ENCODE peak calls at places on chromosome 2, in six cellular contexts. H is NB4, G is Peyer's patch, U is A549, J is astrocyte of the spinal cord, V is choroid plexus epithelial cell. M is an unnamed sample.
A peak's percentile ranks its signal among the peaks of the same experiment; 100 is the strongest.

GRCh38 chr2:100140582-100140981 is 1.8 kb downstream of the AFF3 start:
- DNase-seq in H (peak; percentile 41), G (peak; percentile 73), U (no peak), J (no peak), V (no peak), M (no peak)

GRCh38 chr2:27217173-27218121 is at the start of gene CAD:
- DNase-seq in H (peak; percentile 96), G (peak; percentile 94), U (peak; percentile 84), J (peak; percentile 86), V (peak; percentile 89), M (peak; percentile 89)

GRCh38 chr2:86584164-86584913 is 21.1 kb upstream of the CHMP3 start:
- DNase-seq in H (peak; percentile 55), G (no peak), U (no peak), J (no peak), V (peak; percentile 50), M (peak; percentile 11)

GRCh38 chr2:23602113-23602512 is 217.1 kb downstream of the KLHL29 start:
- DNase-seq in H (peak; percentile 25), G (no peak), U (peak; percentile 41), J (peak; percentile 88), V (peak; percentile 77), M (peak; percentile 73)

GRCh38 chr2:96762529-96763253 is 2.0 kb downstream of the CNNM4 start:
- DNase-seq in H (no peak), G (no peak), U (no peak), J (peak; percentile 12), V (no peak), M (peak; percentile 40)

GRCh38 chr2:222730346-222731065 is 59.0 kb downstream of the MOGAT1 start:
- DNase-seq in H (peak; percentile 13), G (no peak), U (no peak), J (no peak), V (no peak), M (peak; percentile 46)

GRCh38 chr2:51994123-51994788 is 962.3 kb upstream of the NRXN1 start:
- DNase-seq in H (no peak), G (no peak), U (no peak), J (no peak), V (no peak), M (peak; percentile 6)

GRCh38 chr2:19426941-19427340 is 68.5 kb upstream of the OSR1 start:
- DNase-seq in H (no peak), G (no peak), U (no peak), J (no peak), V (peak; percentile 18), M (no peak)

GRCh38 chr2:95024306-95024880 is 1.1 kb upstream of the MAL start:
- DNase-seq in H (no peak), G (no peak), U (no peak), J (no peak), V (no peak), M (no peak)

GRCh38 chr2:160876765-160877164 is 283.5 kb upstream of the TANK start:
- DNase-seq in H (no peak), G (no peak), U (no peak), J (peak; percentile 4), V (peak; percentile 14), M (peak; percentile 24)

GRCh38 chr2:157046396-157046795 is 211.1 kb upstream of the GALNT5 start:
- DNase-seq in H (peak; percentile 7), G (no peak), U (no peak), J (no peak), V (no peak), M (no peak)

GRCh38 chr2:137221797-137222492 is 456.6 kb downstream of the THSD7B start:
- DNase-seq in H (no peak), G (no peak), U (no peak), J (no peak), V (no peak), M (peak; percentile 41)

GRCh38 chr2:173571021-173571821 is 216.5 kb downstream of the CDCA7 start:
- DNase-seq in H (peak; percentile 38), G (no peak), U (peak; percentile 62), J (peak; percentile 55), V (peak; percentile 57), M (peak; percentile 72)

GRCh38 chr2:80238692-80239469 is 65.7 kb downstream of the LRRTM1 start:
- DNase-seq in H (peak; percentile 42), G (peak; percentile 88), U (peak; percentile 5), J (no peak), V (peak; percentile 1), M (peak; percentile 21)

GRCh38 chr2:140580799-140581198 is 1550.0 kb downstream of the LRP1B start:
- DNase-seq in H (no peak), G (no peak), U (no peak), J (no peak), V (peak; percentile 72), M (peak; percentile 34)

GRCh38 chr2:24400207-24400907 is 40.0 kb upstream of the ITSN2 start:
- DNase-seq in H (no peak), G (no peak), U (no peak), J (no peak), V (no peak), M (no peak)

GRCh38 chr2:38656866-38657265 is 9.0 kb upstream of the GALM start:
- DNase-seq in H (no peak), G (no peak), U (no peak), J (no peak), V (no peak), M (no peak)

GRCh38 chr2:224308267-224308911 is 93.5 kb downstream of the FAM124B start:
- DNase-seq in H (no peak), G (no peak), U (no peak), J (no peak), V (no peak), M (no peak)

GRCh38 chr2:119106301-119106897 is 52.2 kb downstream of the C1QL2 start:
- DNase-seq in H (peak; percentile 54), G (no peak), U (no peak), J (peak; percentile 22), V (peak; percentile 35), M (peak; percentile 60)

GRCh38 chr2:41784496-41784895 is 263.3 kb upstream of the PKDCC start:
- DNase-seq in H (no peak), G (no peak), U (no peak), J (no peak), V (no peak), M (peak; percentile 4)

GRCh38 chr2:23209059-23209458 is 175.9 kb upstream of the KLHL29 start:
- DNase-seq in H (no peak), G (no peak), U (no peak), J (no peak), V (no peak), M (no peak)

GRCh38 chr2:72788756-72789155 is 37.1 kb downstream of the EXOC6B start:
- DNase-seq in H (no peak), G (no peak), U (no peak), J (peak; percentile 58), V (peak; percentile 25), M (peak; percentile 84)

GRCh38 chr2:78654941-78655340 is 370.6 kb upstream of the REG3G start:
- DNase-seq in H (no peak), G (no peak), U (no peak), J (no peak), V (no peak), M (no peak)

GRCh38 chr2:190467575-190468083 is 59.5 kb downstream of the MFSD6 start:
- DNase-seq in H (no peak), G (no peak), U (no peak), J (peak; percentile 61), V (peak; percentile 51), M (peak; percentile 25)

DNA sequence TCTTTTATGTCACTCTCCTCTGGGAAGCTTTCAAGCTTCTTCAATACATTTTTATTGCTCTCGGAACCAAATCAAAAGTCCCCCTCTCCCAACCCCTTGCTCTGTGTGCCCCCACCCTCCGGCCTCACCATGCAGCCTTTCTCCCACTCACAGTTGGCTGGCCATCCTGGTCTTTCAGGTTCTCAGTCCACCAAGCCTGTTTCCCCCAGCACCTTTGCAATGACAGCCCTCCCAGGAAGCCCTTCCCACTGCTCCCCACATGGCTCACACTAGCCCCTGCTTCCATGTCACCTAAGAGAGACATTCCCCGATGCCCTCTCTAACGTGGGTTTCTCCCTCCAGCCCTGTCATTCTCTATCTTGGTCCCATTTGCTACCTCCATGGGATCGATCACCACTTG is 266.6 kb downstream of the SRBD1 start:
- DNase-seq in H (no peak), G (no peak), U (no peak), J (no peak), V (no peak), M (no peak)
- H3K4me3 ChIP-seq in H (no peak overlapping the region), G (no peak overlapping the region), U (no peak overlapping the region), J (no peak overlapping the region), V (no peak overlapping the region), M (no peak overlapping the region)

GRCh38 chr2:102143450-102143985 is 972 bp downstream of the IL1R1 start:
- DNase-seq in H (no peak), G (no peak), U (no peak), J (peak; percentile 52), V (peak; percentile 77), M (no peak)
- H3K4me3 ChIP-seq in H (no peak overlapping the region), G (peak overlapping the region; percentile 73), U (peak overlapping the region; percentile 57), J (peak overlapping the region; percentile 69), V (peak overlapping the region; percentile 86), M (peak overlapping the region; percentile 59)

GRCh38 chr2:187525164-187525900 is 28.9 kb downstream of the TFPI start:
- DNase-seq in H (no peak), G (no peak), U (no peak), J (no peak), V (no peak), M (no peak)

GRCh38 chr2:187523325-187523724 is 30.9 kb downstream of the TFPI start:
- DNase-seq in H (no peak), G (no peak), U (no peak), J (no peak), V (no peak), M (no peak)

GRCh38 chr2:187514930-187515329 is 39.3 kb downstream of the TFPI start:
- DNase-seq in H (no peak), G (no peak), U (no peak), J (no peak), V (no peak), M (no peak)

GRCh38 chr2:187519419-187520120 is 34.7 kb downstream of the TFPI start:
- DNase-seq in H (no peak), G (no peak), U (no peak), J (no peak), V (no peak), M (no peak)

DNA sequence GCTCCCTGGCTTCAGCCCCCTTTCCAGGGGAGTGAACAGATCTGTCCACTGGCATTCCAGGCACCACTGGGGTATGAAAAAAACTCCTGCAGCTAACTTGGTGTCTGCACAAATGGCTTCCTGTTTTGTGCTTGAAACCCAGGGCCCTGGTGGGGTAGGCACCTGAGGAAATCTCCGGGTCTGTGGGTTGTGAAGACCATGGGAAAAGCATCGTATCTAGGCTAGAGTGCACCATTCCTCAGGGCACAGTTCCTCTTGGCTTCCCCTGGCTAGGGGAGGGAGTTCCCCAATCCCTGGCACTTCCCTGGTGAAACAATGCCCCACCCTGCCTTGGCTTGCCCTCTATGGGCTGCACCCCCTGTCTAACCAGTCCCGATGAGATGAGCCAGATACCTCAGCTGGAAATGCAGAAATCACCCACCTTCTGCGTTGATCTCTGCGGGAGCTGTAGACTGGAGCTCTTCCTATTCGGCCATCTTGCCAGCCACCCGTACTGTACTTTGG is 34.1 kb downstream of the TFPI start:
- DNase-seq in H (no peak), G (no peak), U (no peak), J (no peak), V (no peak), M (peak; percentile 23)
- H3K4me3 ChIP-seq in H (no peak overlapping the region), G (no peak overlapping the region), U (no peak overlapping the region), J (no peak overlapping the region), V (no peak overlapping the region), M (no peak overlapping the region)

DNA sequence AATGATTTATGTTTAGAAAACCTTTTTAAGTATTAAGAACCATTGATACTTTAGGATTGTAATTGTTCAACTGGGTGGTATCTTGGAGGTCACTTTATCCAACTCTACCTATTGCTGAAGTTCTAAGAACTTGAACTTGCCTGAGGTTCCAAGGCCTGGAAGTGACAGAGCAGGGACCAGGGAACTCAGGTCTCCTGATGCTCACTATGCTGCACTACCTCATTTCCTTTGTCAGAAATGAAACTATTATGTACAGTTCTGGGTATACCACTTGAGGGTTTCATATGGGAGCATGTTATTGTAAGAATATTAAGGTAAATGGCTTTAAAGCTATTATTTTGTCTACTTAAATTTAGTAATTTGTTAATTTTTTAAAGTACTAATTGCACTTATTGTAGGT is 3.0 kb downstream of the MBD5 start:
- DNase-seq in H (peak; percentile 31), G (no peak), U (no peak), J (no peak), V (no peak), M (no peak)
- H3K4me3 ChIP-seq in H (peak overlapping the region; percentile 12), G (no peak overlapping the region), U (no peak overlapping the region), J (no peak overlapping the region), V (no peak overlapping the region), M (no peak overlapping the region)